ENCODE peak calls at places on chromosomes 2 and 18, in five cellular contexts. One of them, this sample, is unnamed.

GRCh38 chr2:69742170-69742952 is 427 bp downstream of the ANXA4 start:
- DNase-seq in T-helper 9 cell: no peak
- DNase-seq in T follicular helper cell: no peak
- DNase-seq in iPS-NIHi11: no peak
- DNase-seq in lower lobe of right lung: no peak
- DNase-seq in this sample: no peak

GRCh38 chr2:150624001-150624401 is 136.5 kb upstream of the RND3 start:
- DNase-seq in T-helper 9 cell: no peak
- DNase-seq in T follicular helper cell: no peak
- DNase-seq in iPS-NIHi11: no peak
- DNase-seq in lower lobe of right lung: no peak
- DNase-seq in this sample: no peak

GRCh38 chr2:175855794-175856453 is 146.1 kb downstream of the LNPK start:
- DNase-seq in T-helper 9 cell: no peak
- DNase-seq in T follicular helper cell: no peak
- DNase-seq in iPS-NIHi11: no peak
- DNase-seq in lower lobe of right lung: no peak
- DNase-seq in this sample: no peak

GRCh38 chr2:203670939-203671338 is 35.5 kb upstream of the CD28 start:
- DNase-seq in T-helper 9 cell: no peak
- DNase-seq in T follicular helper cell: no peak
- DNase-seq in iPS-NIHi11: no peak
- DNase-seq in lower lobe of right lung: no peak
- DNase-seq in this sample: no peak

GRCh38 chr18:50177294-50177992 is 17.5 kb downstream of the MYO5B start:
- DNase-seq in T-helper 9 cell: no peak
- DNase-seq in T follicular helper cell: no peak
- DNase-seq in iPS-NIHi11: no peak
- DNase-seq in lower lobe of right lung: no peak
- DNase-seq in this sample: no peak

GRCh38 chr18:80202264-80202998 is 44.9 kb downstream of the PARD6G start:
- DNase-seq in T-helper 9 cell: no peak
- DNase-seq in T follicular helper cell: no peak
- DNase-seq in iPS-NIHi11: no peak
- DNase-seq in lower lobe of right lung: no peak
- DNase-seq in this sample: no peak

GRCh38 chr2:106336108-106336507 is 132.1 kb downstream of the RGPD3 start:
- DNase-seq in T-helper 9 cell: no peak
- DNase-seq in T follicular helper cell: no peak
- DNase-seq in iPS-NIHi11: no peak
- DNase-seq in lower lobe of right lung: no peak
- DNase-seq in this sample: no peak

GRCh38 chr18:22697561-22697960 is 235.6 kb upstream of the RBBP8 start:
- DNase-seq in T-helper 9 cell: no peak
- DNase-seq in T follicular helper cell: no peak
- DNase-seq in iPS-NIHi11: no peak
- DNase-seq in lower lobe of right lung: no peak
- DNase-seq in this sample: no peak

GRCh38 chr2:159637988-159638501 is 21.7 kb upstream of the BAZ2B start:
- DNase-seq in T-helper 9 cell: no peak
- DNase-seq in T follicular helper cell: no peak
- DNase-seq in iPS-NIHi11: no peak
- DNase-seq in lower lobe of right lung: no peak
- DNase-seq in this sample: no peak

GRCh38 chr2:213316001-213316735 is 31.9 kb downstream of the SPAG16 start:
- DNase-seq in T-helper 9 cell: no peak
- DNase-seq in T follicular helper cell: no peak
- DNase-seq in iPS-NIHi11: peak
- DNase-seq in lower lobe of right lung: no peak
- DNase-seq in this sample: no peak

GRCh38 chr18:56492136-56492535 is 146.3 kb downstream of the TXNL1 start:
- DNase-seq in T-helper 9 cell: no peak
- DNase-seq in T follicular helper cell: no peak
- DNase-seq in iPS-NIHi11: no peak
- DNase-seq in lower lobe of right lung: no peak
- DNase-seq in this sample: no peak

GRCh38 chr2:107467414-107467813 is 359.3 kb upstream of the RGPD4 start:
- DNase-seq in T-helper 9 cell: no peak
- DNase-seq in T follicular helper cell: no peak
- DNase-seq in iPS-NIHi11: no peak
- DNase-seq in lower lobe of right lung: no peak
- DNase-seq in this sample: no peak

GRCh38 chr2:196959750-196960392 is 33.4 kb upstream of the PGAP1 start:
- DNase-seq in T-helper 9 cell: no peak
- DNase-seq in T follicular helper cell: no peak
- DNase-seq in iPS-NIHi11: no peak
- DNase-seq in lower lobe of right lung: no peak
- DNase-seq in this sample: no peak

GRCh38 chr2:109355192-109355843 is 226.3 kb downstream of the SH3RF3 start:
- DNase-seq in T-helper 9 cell: no peak
- DNase-seq in T follicular helper cell: no peak
- DNase-seq in iPS-NIHi11: no peak
- DNase-seq in lower lobe of right lung: no peak
- DNase-seq in this sample: no peak

GRCh38 chr18:77108001-77108692 is 24.4 kb downstream of the MBP start:
- DNase-seq in T-helper 9 cell: no peak
- DNase-seq in T follicular helper cell: no peak
- DNase-seq in iPS-NIHi11: no peak
- DNase-seq in lower lobe of right lung: no peak
- DNase-seq in this sample: peak

GRCh38 chr18:53991202-53991601 is 233.3 kb downstream of the MBD2 start:
- DNase-seq in T-helper 9 cell: no peak
- DNase-seq in T follicular helper cell: no peak
- DNase-seq in iPS-NIHi11: no peak
- DNase-seq in lower lobe of right lung: no peak
- DNase-seq in this sample: no peak

GRCh38 chr2:69743847-69744264 is 1.9 kb downstream of the ANXA4 start:
- DNase-seq in T-helper 9 cell: no peak
- DNase-seq in T follicular helper cell: no peak
- DNase-seq in iPS-NIHi11: no peak
- DNase-seq in lower lobe of right lung: no peak
- DNase-seq in this sample: no peak

GRCh38 chr2:36446258-36446657 is 90.7 kb downstream of the CRIM1 start:
- DNase-seq in T-helper 9 cell: no peak
- DNase-seq in T follicular helper cell: no peak
- DNase-seq in iPS-NIHi11: no peak
- DNase-seq in lower lobe of right lung: no peak
- DNase-seq in this sample: no peak

GRCh38 chr2:234133004-234133403 is 82.5 kb downstream of the SPP2 start:
- DNase-seq in T-helper 9 cell: no peak
- DNase-seq in T follicular helper cell: no peak
- DNase-seq in iPS-NIHi11: no peak
- DNase-seq in lower lobe of right lung: no peak
- DNase-seq in this sample: no peak

GRCh38 chr2:84212611-84213314 is 246.3 kb downstream of the SUCLG1 start:
- DNase-seq in T-helper 9 cell: no peak
- DNase-seq in T follicular helper cell: no peak
- DNase-seq in iPS-NIHi11: no peak
- DNase-seq in lower lobe of right lung: no peak
- DNase-seq in this sample: no peak

This sample was measured in D341Med.